ENCODE peak calls at places on chromosomes 13 and 19, in four cellular contexts. D, E, J and W are unnamed samples.

GRCh38 chr13:101325423-101325822 is 90.9 kb downstream of the NALCN start:
- DNase-seq in D (no peak), E (no peak), J (no peak), W (no peak)

GRCh38 chr19:40717880-40718773 is 1.2 kb downstream of the ITPKC start:
- DNase-seq in D (peak; percentile 15), E (no peak), J (no peak), W (no peak)

GRCh38 chr19:372306-372890 is 27.8 kb upstream of the MIER2 start:
- DNase-seq in D (peak; percentile 70), E (no peak), J (no peak), W (no peak)

GRCh38 chr19:2668188-2668763 is 34.2 kb downstream of the GNG7 start:
- DNase-seq in D (no peak), E (no peak), J (no peak), W (no peak)

GRCh38 chr19:14400913-14401312 is 18.2 kb downstream of the DDX39A start:
- DNase-seq in D (no peak), E (no peak), J (no peak), W (peak; percentile 56)

GRCh38 chr13:113307491-113307890 is 10.5 kb downstream of the LAMP1 start:
- DNase-seq in D (peak; percentile 57), E (no peak), J (no peak), W (no peak)

GRCh38 chr13:102402292-102402691 is 444 bp upstream of the FGF14 start:
- DNase-seq in D (peak; percentile 39), E (no peak), J (peak; percentile 58), W (peak; percentile 14)

GRCh38 chr19:38387550-38388309 is at the start of gene GGN:
- DNase-seq in D (peak; percentile 93), E (peak; percentile 94), J (peak; percentile 77), W (peak; percentile 85)

GRCh38 chr13:80755925-80756324 is 415.0 kb upstream of the SPRY2 start:
- DNase-seq in D (no peak), E (no peak), J (no peak), W (no peak)

GRCh38 chr13:37648604-37649003 is 50.0 kb upstream of the POSTN start:
- DNase-seq in D (peak; percentile 88), E (no peak), J (no peak), W (no peak)

GRCh38 chr19:14517840-14518505 is at the start of gene DNAJB1:
- DNase-seq in D (peak; percentile 64), E (no peak), J (peak; percentile 92), W (no peak)

GRCh38 chr13:27359203-27359821 is 65.1 kb upstream of the GTF3A start:
- DNase-seq in D (peak; percentile 73), E (no peak), J (peak; percentile 69), W (no peak)

GRCh38 chr13:114130708-114131580 is 1.5 kb downstream of the RASA3 start:
- DNase-seq in D (peak; percentile 91), E (no peak), J (no peak), W (peak; percentile 64)

GRCh38 chr19:58476498-58477015 is 405 bp downstream of the ZNF446 start:
- DNase-seq in D (no peak), E (no peak), J (peak; percentile 66), W (no peak)

GRCh38 chr19:15299568-15300409 is 32.5 kb downstream of the BRD4 start:
- DNase-seq in D (peak; percentile 89), E (no peak), J (no peak), W (no peak)

GRCh38 chr13:28805193-28805819 is 14.8 kb upstream of the MTUS2 start:
- DNase-seq in D (no peak), E (no peak), J (peak; percentile 61), W (no peak)

GRCh38 chr13:91722267-91722884 is 324.0 kb downstream of the GPC5 start:
- DNase-seq in D (peak; percentile 18), E (no peak), J (no peak), W (no peak)

GRCh38 chr19:2813235-2814160 is 6.2 kb upstream of the ZNF554 start:
- DNase-seq in D (no peak), E (no peak), J (no peak), W (no peak)

GRCh38 chr19:38852231-38853044 is 2.7 kb upstream of the HNRNPL start:
- DNase-seq in D (peak; percentile 79), E (no peak), J (peak; percentile 84), W (no peak)

GRCh38 chr13:57946361-57946760 is 314.8 kb downstream of the PCDH17 start:
- DNase-seq in D (no peak), E (no peak), J (no peak), W (no peak)

GRCh38 chr13:27569405-27569804 is 50.9 kb downstream of the LNX2 start:
- DNase-seq in D (no peak), E (no peak), J (no peak), W (no peak)

GRCh38 chr19:16325671-16326400 is 1.2 kb downstream of the KLF2 start:
- DNase-seq in D (no peak), E (no peak), J (peak; percentile 69), W (no peak)

GRCh38 chr13:97574926-97575325 is 141.0 kb downstream of the RAP2A start:
- DNase-seq in D (peak; percentile 52), E (peak; percentile 47), J (no peak), W (no peak)

GRCh38 chr19:6772028-6772865 is at the start of gene VAV1:
- DNase-seq in D (no peak), E (no peak), J (peak; percentile 78), W (no peak)

GRCh38 chr19:27774337-27774736 is 1438.6 kb downstream of the UQCRFS1 start:
- DNase-seq in D (no peak), E (no peak), J (no peak), W (no peak)

GRCh38 chr13:27493981-27494380 is 43.6 kb upstream of the MTIF3 start:
- DNase-seq in D (no peak), E (no peak), J (no peak), W (no peak)

GRCh38 chr19:46426506-46427162 is 2.1 kb downstream of the PNMA8C start:
- DNase-seq in D (peak; percentile 68), E (no peak), J (peak; percentile 88), W (no peak)

GRCh38 chr19:52291781-52292180 is 5.2 kb upstream of the ZNF480 start:
- DNase-seq in D (no peak), E (no peak), J (no peak), W (no peak)

GRCh38 chr19:52296400-52296772 is 583 bp upstream of the ZNF480 start:
- DNase-seq in D (no peak), E (no peak), J (no peak), W (no peak)

GRCh38 chr19:52297601-52298358 is 811 bp downstream of the ZNF480 start:
- DNase-seq in D (peak; percentile 11), E (no peak), J (no peak), W (no peak)

DNA sequence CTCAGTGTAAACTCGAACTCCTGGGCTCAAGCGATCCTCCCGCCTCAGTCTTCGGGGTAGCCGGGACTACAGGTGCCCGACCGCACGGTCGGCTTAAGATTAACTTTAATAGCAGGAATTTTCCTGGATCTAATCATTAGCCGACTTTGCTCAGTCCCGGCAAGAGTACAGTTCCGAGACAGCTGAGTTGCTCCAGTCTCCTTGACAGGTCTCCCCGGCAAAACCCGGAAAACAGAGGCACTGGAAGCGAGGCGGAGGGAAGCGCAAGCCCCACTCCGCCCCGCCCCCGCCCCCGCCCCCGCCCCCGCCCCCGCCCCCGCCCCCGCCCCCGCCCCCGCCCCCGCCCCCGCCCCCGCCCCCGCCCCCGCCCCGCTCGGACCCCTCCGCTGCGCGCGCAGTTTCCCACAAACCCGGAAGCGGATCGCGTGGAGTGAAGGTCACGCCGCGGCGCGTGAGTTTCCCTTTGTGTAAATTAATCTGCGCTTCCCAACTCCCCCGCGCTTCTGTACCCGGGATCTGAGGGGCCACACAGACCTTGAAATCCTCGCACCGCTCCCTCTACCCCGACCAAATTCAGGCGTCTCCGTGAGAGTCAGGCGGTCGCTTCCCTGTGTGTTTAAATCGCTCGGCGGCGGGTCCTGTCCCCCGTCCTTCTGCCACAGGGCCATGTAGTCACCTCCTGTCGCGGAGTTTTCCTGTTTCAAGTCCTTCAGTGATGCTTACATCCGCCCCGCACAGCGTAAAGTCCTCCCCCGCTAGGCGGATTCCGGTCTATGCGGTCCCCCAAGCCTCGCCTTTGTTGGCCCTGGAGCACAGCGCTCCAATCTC is at the start of gene ZNF480:
- DNase-seq in D (peak; percentile 73), E (peak; percentile 8), J (peak; percentile 91), W (peak; percentile 35)
- TF ChIP-seq CTCF in D (peak; percentile 13), E (no peak), J (no peak), W (peak; percentile 18)

GRCh38 chr13:73593199-73593765 is 534.5 kb downstream of the KLF5 start:
- DNase-seq in D (no peak), E (no peak), J (no peak), W (no peak)

GRCh38 chr13:73596382-73596781 is 537.6 kb downstream of the KLF5 start:
- DNase-seq in D (no peak), E (no peak), J (no peak), W (no peak)

GRCh38 chr13:73591861-73592260 is 533.1 kb downstream of the KLF5 start:
- DNase-seq in D (no peak), E (no peak), J (no peak), W (no peak)
- H3K4me3 ChIP-seq in D (no peak overlapping the region), E (no peak overlapping the region), J (no peak overlapping the region), W (no peak overlapping the region)

GRCh38 chr19:52351512-52351911 is 15.5 kb downstream of the ZNF610 start:
- DNase-seq in D (no peak), E (no peak), J (no peak), W (no peak)
- H3K36me3 ChIP-seq in D (peaks cover 57% of the 10 kb centered on the region), E (no peaks in the 10 kb centered on the region), J (no peaks in the 10 kb centered on the region), W (no peaks in the 10 kb centered on the region)

GRCh38 chr19:55146078-55146647 is 2.8 kb downstream of the TNNT1 start:
- DNase-seq in D (no peak), E (no peak), J (no peak), W (no peak)
- TF ChIP-seq CTCF in D (peak; percentile 50), E (peak; percentile 99), J (peak; percentile 15), W (peak; percentile 81)

GRCh38 chr13:82115391-82115790 is 1766.9 kb downstream of the SLITRK1 start:
- DNase-seq in D (no peak), E (no peak), J (no peak), W (no peak)

GRCh38 chr13:82118589-82118988 is 1763.7 kb downstream of the SLITRK1 start:
- DNase-seq in D (no peak), E (no peak), J (no peak), W (no peak)

DNA sequence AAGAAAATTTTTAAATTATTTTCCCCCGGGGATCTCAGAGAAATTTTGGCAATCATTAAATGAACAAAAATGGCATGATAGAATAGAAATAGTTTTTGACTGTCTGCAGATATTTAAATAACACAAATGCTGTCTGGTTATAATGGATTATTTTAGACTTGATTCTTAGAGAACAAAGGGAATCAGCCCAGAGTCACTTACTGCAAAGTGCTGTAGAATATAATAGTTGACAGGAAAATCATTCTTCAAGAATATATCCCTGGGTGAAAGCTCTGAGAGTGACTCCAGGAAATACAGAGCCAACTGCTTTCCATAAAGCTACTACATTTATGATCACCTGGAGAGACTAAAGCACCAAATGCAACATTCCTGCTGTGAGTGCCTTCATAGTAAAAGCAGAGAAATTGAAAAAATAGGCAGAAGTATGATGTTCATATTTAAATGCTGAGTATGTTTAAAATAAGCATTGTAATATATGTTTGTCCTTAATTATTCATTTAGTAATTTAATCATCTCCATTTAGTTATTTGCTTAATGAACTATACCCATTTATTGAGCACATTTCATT is 1765.8 kb downstream of the SLITRK1 start:
- DNase-seq in D (no peak), E (no peak), J (no peak), W (no peak)
- H3K4me3 ChIP-seq in D (no peak overlapping the region), E (no peak overlapping the region), J (no peak overlapping the region), W (no peak overlapping the region)

DNA sequence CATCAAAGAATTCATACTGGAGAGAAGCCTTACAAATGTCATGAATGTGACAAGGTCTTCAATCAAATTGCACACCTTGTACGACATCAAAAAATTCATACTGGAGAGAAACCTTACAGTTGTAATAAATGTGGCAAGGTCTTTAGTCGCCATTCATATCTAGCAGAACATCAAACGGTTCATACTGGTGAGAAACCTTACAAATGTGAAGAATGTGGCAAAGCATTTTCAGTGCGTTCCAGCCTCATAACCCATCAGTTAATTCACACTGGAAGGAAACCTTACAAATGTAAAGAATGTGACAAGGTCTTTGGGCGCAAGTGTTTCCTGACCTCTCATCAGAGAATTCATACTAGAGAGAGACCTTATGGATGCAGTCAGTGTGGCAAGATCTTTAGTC is 13.2 kb upstream of the ZNF534 start:
- DNase-seq in D (no peak), E (no peak), J (no peak), W (no peak)
- H3K36me3 ChIP-seq in D (peaks cover 19% of the 10 kb centered on the region), E (no peaks in the 10 kb centered on the region), J (no peaks in the 10 kb centered on the region), W (no peaks in the 10 kb centered on the region)